ENCODE peak calls at places on chromosomes 6 and 20, in four cellular contexts. L is transverse colon, M is ovary, P is esophagus muscularis mucosa. J is an unnamed sample.

GRCh38 chr6:161366301-161366953 is 92.6 kb upstream of the AGPAT4 start:
- DNase-seq in L (no peak), P (no peak), M (no peak), J (no peak)

GRCh38 chr20:63879264-63879663 is 14.2 kb downstream of the TPD52L2 start:
- DNase-seq in M (no peak), P (no peak), L (no peak), J (no peak)

GRCh38 chr6:31525932-31526591 is 2.7 kb upstream of the MCCD1 start:
- DNase-seq in L (no peak), P (peak; percentile 64), M (no peak), J (no peak)

GRCh38 chr20:36209921-36210320 is 26.4 kb upstream of the AAR2 start:
- DNase-seq in P (no peak), M (no peak), L (no peak), J (no peak)

GRCh38 chr6:109059591-109060021 is 35.0 kb downstream of the SESN1 start:
- DNase-seq in M (no peak), L (no peak), P (no peak), J (no peak)

GRCh38 chr20:40757087-40757486 is 68.1 kb upstream of the MAFB start:
- DNase-seq in P (no peak), L (no peak), M (no peak), J (no peak)

GRCh38 chr6:5173862-5174643 is 86.7 kb downstream of the LYRM4 start:
- DNase-seq in L (peak; percentile 21), M (no peak), P (no peak), J (peak; percentile 16)

GRCh38 chr6:107318100-107318736 is 141.1 kb downstream of the PDSS2 start:
- DNase-seq in L (peak; percentile 50), P (no peak), M (peak; percentile 41), J (peak; percentile 20)

GRCh38 chr6:146433881-146434741 is 109.5 kb upstream of the RAB32 start:
- DNase-seq in M (peak; percentile 13), P (no peak), L (no peak), J (no peak)

GRCh38 chr6:1624848-1625341 is 15.2 kb downstream of the FOXC1 start:
- DNase-seq in L (no peak), P (no peak), M (no peak), J (peak; percentile 39)

GRCh38 chr20:39269031-39269461 is 306.9 kb downstream of the DHX35 start:
- DNase-seq in P (no peak), L (peak; percentile 40), M (peak; percentile 18), J (peak; percentile 54)

GRCh38 chr6:108020438-108021116 is 54.0 kb downstream of the OSTM1 start:
- DNase-seq in P (no peak), L (no peak), M (no peak), J (no peak)

GRCh38 chr6:148508401-148509151 is 165.9 kb downstream of the SASH1 start:
- DNase-seq in M (no peak), P (no peak), L (no peak), J (no peak)

GRCh38 chr6:28634758-28635546 is 109.3 kb downstream of the GPX5 start:
- DNase-seq in M (no peak), P (no peak), L (no peak), J (no peak)

GRCh38 chr6:74870403-74870802 is 335.4 kb downstream of the COL12A1 start:
- DNase-seq in P (no peak), L (peak; percentile 23), M (no peak), J (no peak)

GRCh38 chr6:130717657-130718056 is 109.5 kb upstream of the SMLR1 start:
- DNase-seq in M (no peak), P (no peak), L (no peak), J (no peak)

GRCh38 chr20:38875170-38875993 is 50.8 kb upstream of the FAM83D start:
- DNase-seq in M (no peak), P (no peak), L (peak; percentile 76), J (peak; percentile 15)

GRCh38 chr20:46681032-46681854 is 8.0 kb downstream of the TP53RK start:
- DNase-seq in M (peak; percentile 55), P (no peak), L (peak; percentile 70), J (peak; percentile 40)

GRCh38 chr6:88585081-88585692 is 378.2 kb downstream of the RNGTT start:
- DNase-seq in L (no peak), M (no peak), P (no peak), J (no peak)

GRCh38 chr20:53631909-53632662 is 38.4 kb upstream of the ZNF217 start:
- DNase-seq in M (no peak), P (no peak), L (no peak), J (no peak)

GRCh38 chr6:105077592-105078463 is 102.0 kb downstream of the POPDC3 start:
- DNase-seq in M (no peak), P (no peak), L (no peak), J (no peak)

GRCh38 chr6:36679043-36679821 is 718 bp downstream of the CDKN1A start:
- DNase-seq in P (peak; percentile 96), L (peak; percentile 69), M (peak; percentile 84), J (peak; percentile 82)
- H3K27ac ChIP-seq in P (peak overlapping the region; percentile 95), L (peak overlapping the region; percentile 97), M (peak overlapping the region; percentile 99), J (peak overlapping the region; percentile 98)

DNA sequence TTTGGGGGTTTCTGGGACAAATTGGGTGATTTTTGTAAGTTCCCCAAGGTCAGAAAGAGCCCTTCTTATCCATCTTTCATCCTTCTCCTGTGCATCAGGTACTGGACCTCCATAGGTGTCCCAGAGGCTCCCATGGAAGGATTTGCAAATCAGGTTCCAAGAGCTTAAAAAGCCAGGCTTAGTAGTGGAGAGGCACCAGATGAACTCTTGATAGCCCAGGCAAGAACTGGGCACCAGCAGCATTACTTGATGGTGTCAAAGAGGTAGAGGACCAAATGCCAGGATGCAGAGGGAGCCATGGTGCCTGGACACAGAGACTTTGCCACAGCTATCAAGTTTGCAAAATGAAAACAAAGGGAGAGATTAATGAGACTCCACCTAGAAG is 20.9 kb upstream of the TRAM2 start:
- DNase-seq in P (no peak), L (no peak), M (no peak), J (no peak)
- H3K4me1 ChIP-seq in P (peaks cover 44% of the 10 kb centered on the region), L (peaks cover 25% of the 10 kb centered on the region), M (peaks cover 7% of the 10 kb centered on the region), J (peaks cover 14% of the 10 kb centered on the region)

DNA sequence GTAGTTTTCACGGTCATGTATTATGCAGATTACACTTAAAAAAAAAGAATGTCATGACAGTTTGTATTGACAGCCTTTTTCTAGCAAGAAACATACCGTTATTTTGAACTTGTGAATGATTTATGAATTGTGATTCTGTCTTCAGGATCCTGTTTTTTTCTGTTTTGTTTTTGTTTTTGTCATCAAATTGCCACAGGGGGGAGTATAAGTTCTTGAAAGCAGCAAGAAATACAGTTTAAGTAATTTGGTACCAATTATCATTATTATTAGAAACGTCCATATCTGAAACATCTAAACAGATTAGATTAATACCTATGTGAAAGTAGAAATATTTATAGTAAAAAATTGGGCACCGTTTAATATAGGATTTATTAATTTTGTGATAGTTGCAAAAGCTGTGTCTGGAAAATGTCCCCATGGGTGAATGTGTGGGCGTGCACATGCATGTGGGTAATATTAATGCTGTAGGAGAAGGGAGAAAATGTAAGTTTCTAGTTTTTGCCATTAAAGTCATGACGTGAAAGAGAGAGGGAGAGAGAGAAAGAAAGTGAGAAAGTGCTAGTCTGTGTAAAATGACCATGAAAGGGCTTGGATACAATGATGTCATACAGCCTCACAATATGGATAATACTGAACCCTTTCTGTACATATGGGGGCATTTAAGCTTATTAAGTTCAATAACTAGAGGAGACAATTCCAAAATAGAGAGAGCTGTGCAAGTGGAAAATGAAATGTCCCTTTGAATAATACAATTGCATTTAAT is 9.4 kb upstream of the CCN2 start:
- DNase-seq in P (no peak), L (no peak), M (no peak), J (no peak)
- TF ChIP-seq CTCF in P (peak; percentile 27), L (no peak), M (no peak), J (peak; percentile 44)

DNA sequence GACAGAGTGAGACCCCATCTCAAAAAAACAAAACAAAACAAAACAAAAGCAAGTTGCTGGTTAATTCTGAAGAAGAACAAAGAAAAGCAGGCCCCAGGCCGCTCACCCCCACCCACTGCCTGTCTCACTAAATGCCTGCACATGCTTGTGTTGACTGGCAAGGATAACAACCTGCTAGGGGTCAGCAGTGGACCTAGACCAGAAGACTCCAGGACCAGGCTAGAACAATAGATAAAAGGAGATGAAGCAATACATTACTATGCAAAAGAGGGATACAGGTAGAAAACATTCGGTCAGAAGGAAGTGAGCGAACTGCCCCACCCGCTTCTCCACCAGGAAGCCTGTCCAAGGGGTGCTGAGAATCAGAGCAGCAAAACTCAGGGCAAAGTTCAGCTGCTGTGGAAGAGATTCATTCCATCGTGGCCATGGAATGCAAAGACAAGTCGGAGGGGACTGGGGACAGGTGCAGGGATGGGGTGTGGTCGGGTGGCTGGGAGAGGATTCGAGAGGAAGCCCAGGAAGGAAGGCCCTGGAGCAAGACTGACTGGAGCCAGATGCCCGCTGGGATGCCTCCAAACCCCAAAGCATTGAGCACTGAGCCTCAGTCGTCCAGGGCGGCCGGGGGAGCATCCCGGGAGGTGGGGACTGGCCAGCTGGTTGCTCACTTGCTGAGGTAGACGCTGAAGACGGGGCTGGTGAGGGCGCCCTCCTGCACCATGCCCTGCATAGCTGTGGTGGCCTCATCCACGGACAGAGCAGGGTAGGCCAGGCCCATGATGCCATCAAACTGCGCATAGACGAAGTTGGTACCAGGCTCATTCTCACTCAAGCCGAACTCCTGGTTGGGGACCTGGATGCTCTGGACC is 5.3 kb downstream of the PGC start:
- DNase-seq in M (no peak), L (peak; percentile 82), P (no peak), J (no peak)
- H3K27ac ChIP-seq in M (no peak overlapping the region), L (peak overlapping the region; percentile 90), P (no peak overlapping the region), J (no peak overlapping the region)

DNA sequence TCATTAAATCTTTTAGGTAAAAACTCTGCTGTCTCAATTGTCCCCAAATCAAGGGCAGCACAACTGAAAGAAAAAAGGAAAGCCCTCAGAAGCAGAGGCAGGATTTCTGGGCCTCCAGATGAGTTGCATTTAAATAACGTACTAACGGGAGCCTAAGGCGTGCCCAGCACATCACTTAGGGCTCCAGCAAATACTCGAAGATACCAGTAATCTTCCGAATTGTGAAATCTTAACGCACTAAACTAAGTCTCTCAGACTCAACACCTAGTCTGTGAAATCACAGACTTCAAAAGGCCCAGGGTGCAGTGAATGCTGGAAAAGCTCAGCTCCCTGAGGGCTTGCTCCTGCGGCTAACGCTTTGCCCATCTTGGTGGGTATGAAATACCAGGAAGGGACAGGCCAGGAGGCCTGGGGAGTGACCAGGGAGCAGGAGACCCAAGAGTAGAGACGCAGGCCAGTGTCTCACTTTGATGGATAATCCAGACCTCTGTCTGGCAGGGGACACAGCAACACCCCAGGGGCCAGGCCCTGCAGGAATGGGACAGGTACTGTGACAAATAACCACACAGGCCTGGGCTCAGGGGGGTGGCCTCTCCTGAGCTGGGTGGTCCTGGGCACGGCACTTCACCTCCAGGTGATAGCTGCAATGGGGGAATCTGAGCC is 36.4 kb downstream of the RRBP1 start:
- DNase-seq in P (no peak), L (no peak), M (no peak), J (no peak)
- H3K4me1 ChIP-seq in P (peaks cover 97% of the 10 kb centered on the region), L (peaks cover 63% of the 10 kb centered on the region), M (peaks cover 44% of the 10 kb centered on the region), J (peaks cover 76% of the 10 kb centered on the region)

DNA sequence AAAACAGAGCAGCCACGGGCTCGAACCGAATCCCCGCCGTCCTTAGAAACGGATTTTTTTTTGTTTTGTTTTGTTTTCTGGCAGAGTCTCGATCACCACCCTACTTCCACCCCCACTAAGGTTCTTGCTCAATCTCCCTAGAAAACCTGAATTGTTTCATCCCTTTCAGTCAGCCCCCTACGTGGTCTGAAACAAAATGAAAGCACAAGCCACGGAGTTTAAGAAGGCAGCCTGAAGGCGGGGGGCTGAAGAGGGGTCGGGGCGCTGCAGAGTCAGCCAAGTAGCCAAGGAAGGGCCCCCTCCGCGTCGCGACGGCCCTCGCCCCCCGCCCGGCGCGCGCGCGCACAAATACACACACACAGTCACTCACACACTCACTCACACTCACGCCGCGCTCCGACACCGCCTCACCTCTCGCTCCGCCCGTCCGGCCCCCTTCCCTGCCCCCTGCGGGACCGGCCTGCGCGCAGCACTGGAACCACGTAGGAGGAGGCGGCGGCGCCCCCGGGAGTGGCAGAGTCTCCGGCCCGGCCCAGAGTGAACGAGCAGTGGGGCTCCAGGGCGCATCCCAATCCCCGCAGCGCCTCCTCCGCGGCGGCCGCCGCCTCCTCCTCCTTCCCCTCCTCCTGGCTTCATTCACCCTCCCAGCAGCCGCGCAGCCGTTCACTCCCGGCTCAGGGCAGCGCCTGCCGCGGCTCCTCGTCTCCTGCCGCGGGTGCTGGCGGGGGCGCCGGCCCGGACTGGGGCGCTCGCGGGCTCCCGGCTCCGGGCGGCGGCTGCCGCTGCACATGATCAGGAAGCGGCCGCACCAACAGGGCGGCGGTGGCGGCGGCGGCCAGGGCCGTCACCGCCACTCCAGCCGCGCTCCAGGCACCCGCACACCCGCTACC is 1.4 kb downstream of the ATXN1 start:
- DNase-seq in M (peak; percentile 89), L (peak; percentile 92), P (peak; percentile 98), J (peak; percentile 93)
- TF ChIP-seq CTCF in M (no peak), L (peak; percentile 39), P (peak; percentile 15), J (no peak)

J was measured in heart right ventricle.